ENCODE peak calls at places on chromosomes 5 and 9, in five cellular contexts. M, L, T, A and C are unnamed samples.

GRCh38 chr9:76321185-76321828 is 72.9 kb downstream of the RFK start:
- DNase-seq in A (peak), T (no peak), M (peak), L (peak), C (no peak)

GRCh38 chr5:3304346-3304745 is 291.3 kb upstream of the IRX1 start:
- DNase-seq in A (no peak), M (no peak), L (no peak), T (no peak), C (no peak)

GRCh38 chr9:91426123-91426745 is 2.6 kb upstream of the NFIL3 start:
- DNase-seq in A (peak), M (no peak), L (peak), T (no peak), C (peak)

GRCh38 chr5:112276996-112277395 is 142.1 kb downstream of the EPB41L4A start:
- DNase-seq in T (no peak), A (no peak), L (no peak), M (no peak), C (no peak)

GRCh38 chr5:5932824-5933223 is 445.5 kb downstream of the MED10 start:
- DNase-seq in A (no peak), L (no peak), T (no peak), M (no peak), C (no peak)

GRCh38 chr5:170885281-170885680 is 23.5 kb downstream of the RANBP17 start:
- DNase-seq in M (no peak), T (no peak), L (no peak), A (peak), C (no peak)

GRCh38 chr9:122468735-122469134 is 9.0 kb downstream of the OR1J1 start:
- DNase-seq in M (no peak), A (peak), L (no peak), T (no peak), C (no peak)

GRCh38 chr9:136409557-136410455 is 608 bp downstream of the ENTR1 start:
- DNase-seq in M (no peak), T (no peak), L (peak), A (peak), C (peak)

GRCh38 chr5:129724222-129724621 is 23.7 kb upstream of the MINAR2 start:
- DNase-seq in L (no peak), A (no peak), M (no peak), T (no peak), C (no peak)

GRCh38 chr9:1320667-1321195 is 270.6 kb downstream of the DMRT2 start:
- DNase-seq in L (no peak), M (no peak), A (no peak), T (no peak), C (no peak)

GRCh38 chr5:179478624-179479023 is 71.7 kb upstream of the RUFY1 start:
- DNase-seq in T (no peak), A (no peak), M (no peak), L (no peak), C (no peak)

GRCh38 chr5:98783051-98783649 is 9.7 kb downstream of the RGMB start:
- DNase-seq in T (no peak), A (no peak), L (no peak), M (no peak), C (no peak)

GRCh38 chr9:20477940-20478620 is 144.2 kb downstream of the MLLT3 start:
- DNase-seq in M (no peak), A (peak), T (no peak), L (no peak), C (no peak)

GRCh38 chr9:31084331-31084730 is 1300.1 kb upstream of the ACO1 start:
- DNase-seq in L (no peak), M (no peak), T (no peak), A (no peak), C (no peak)

GRCh38 chr5:95283761-95284511 is 958 bp downstream of the MCTP1 start:
- DNase-seq in T (peak), M (no peak), L (peak), A (no peak), C (no peak)

GRCh38 chr5:87076931-87077330 is 190.8 kb upstream of the RASA1 start:
- DNase-seq in M (no peak), A (peak), L (no peak), T (no peak), C (no peak)

GRCh38 chr5:132451387-132451786 is 39.2 kb downstream of the IRF1 start:
- DNase-seq in M (no peak), A (peak), T (no peak), L (no peak), C (no peak)

GRCh38 chr5:16618138-16618897 is 1.5 kb upstream of the RETREG1 start:
- DNase-seq in M (no peak), L (no peak), T (no peak), A (no peak), C (no peak)

GRCh38 chr5:129971684-129972083 is 67.4 kb downstream of the CHSY3 start:
- DNase-seq in A (no peak), M (no peak), L (no peak), T (no peak), C (no peak)

GRCh38 chr5:175809531-175810121 is 61.8 kb upstream of the CPLX2 start:
- DNase-seq in L (peak), M (no peak), T (no peak), A (peak), C (peak)

GRCh38 chr5:144972317-144972716 is 801.6 kb downstream of the KCTD16 start:
- DNase-seq in M (no peak), A (no peak), L (no peak), T (no peak), C (no peak)

GRCh38 chr5:31720811-31721345 is 81.9 kb downstream of the PDZD2 start:
- DNase-seq in M (no peak), L (no peak), T (no peak), A (no peak), C (no peak)

GRCh38 chr5:148820778-148821395 is 5.5 kb upstream of the ADRB2 start:
- DNase-seq in T (no peak), L (no peak), A (peak), M (no peak), C (peak)

GRCh38 chr5:34552686-34553085 is 103.4 kb upstream of the RAI14 start:
- DNase-seq in T (no peak), L (no peak), A (no peak), M (no peak), C (no peak)

GRCh38 chr9:125861405-125862063 is 114.4 kb downstream of the PBX3 start:
- DNase-seq in L (no peak), M (no peak), A (peak), T (no peak), C (no peak)

GRCh38 chr5:80686757-80687156 is 32.0 kb upstream of the DHFR start:
- DNase-seq in L (no peak), T (no peak), A (peak), M (no peak), C (peak)

GRCh38 chr9:38153910-38154291 is 84.9 kb upstream of the SHB start:
- DNase-seq in M (no peak), A (no peak), L (no peak), T (no peak), C (no peak)

GRCh38 chr5:9733456-9733855 is 103.3 kb upstream of the TAS2R1 start:
- DNase-seq in T (no peak), M (no peak), L (no peak), A (peak), C (no peak)

GRCh38 chr5:159022178-159022556 is 77.5 kb downstream of the EBF1 start:
- DNase-seq in A (peak), M (no peak), T (no peak), L (no peak), C (no peak)

GRCh38 chr5:133807348-133807747 is 161.1 kb downstream of the C5orf15 start:
- DNase-seq in A (no peak), M (no peak), L (no peak), T (no peak), C (no peak)

GRCh38 chr9:70262384-70262783 is 3.6 kb downstream of the SMC5 start:
- DNase-seq in M (no peak), T (no peak), L (no peak), A (no peak), C (no peak)

GRCh38 chr5:34986965-34987364 is 57.6 kb downstream of the DNAJC21 start:
- DNase-seq in T (no peak), A (no peak), L (no peak), M (no peak), C (no peak)

DNA sequence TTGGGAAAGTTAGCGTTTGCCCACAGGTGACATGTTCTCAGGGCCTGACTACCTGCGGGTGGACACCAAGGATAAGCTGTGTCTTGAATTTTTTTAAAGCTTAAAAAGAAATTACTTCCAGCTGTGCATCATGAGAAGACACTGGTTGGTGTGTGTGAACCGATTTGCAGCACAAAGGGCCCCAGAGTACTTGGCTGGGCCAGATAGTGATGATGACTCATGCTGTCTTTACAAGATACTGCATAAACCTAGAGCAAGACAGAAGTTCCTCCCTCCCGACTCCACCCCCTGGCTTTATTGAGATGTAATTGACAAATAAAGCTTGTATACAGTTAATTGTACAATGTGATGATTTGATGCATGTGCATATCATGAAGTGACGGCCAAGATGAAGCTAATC is 212.8 kb downstream of the NXNL2 start:
- DNase-seq in T (peak), M (no peak), L (peak), A (peak), C (no peak)
- TF ChIP-seq MAFK in T (no peak), M (no peak), L (no peak), A (no peak), C (no peak)

GRCh38 chr9:72769546-72769945 is 183.3 kb downstream of the ALDH1A1 start:
- DNase-seq in T (no peak), A (no peak), L (no peak), M (no peak), C (no peak)

GRCh38 chr9:72772641-72773040 is 180.2 kb downstream of the ALDH1A1 start:
- DNase-seq in L (no peak), M (no peak), T (no peak), A (peak), C (no peak)

GRCh38 chr9:72775570-72775969 is 177.3 kb downstream of the ALDH1A1 start:
- DNase-seq in T (no peak), M (no peak), L (no peak), A (no peak), C (no peak)

DNA sequence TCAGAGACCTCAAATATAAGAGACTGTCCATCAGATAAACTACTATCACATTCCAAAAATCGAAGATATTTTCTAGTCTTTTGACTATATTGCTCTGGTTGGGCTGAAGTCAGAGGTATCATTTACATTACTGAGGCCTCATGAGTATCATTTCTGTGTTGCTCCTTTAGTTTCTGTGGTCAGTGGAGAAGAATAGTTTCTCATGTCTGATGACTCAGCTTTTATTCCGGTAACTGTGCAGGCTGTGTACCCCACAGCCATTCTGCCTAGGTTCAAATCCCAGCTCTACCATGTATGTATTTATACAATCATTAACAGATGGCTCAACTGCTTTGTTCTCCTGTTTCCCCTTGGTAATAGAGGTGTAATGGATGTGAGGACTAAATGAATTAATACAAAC is 179.3 kb downstream of the ALDH1A1 start:
- DNase-seq in L (no peak), M (no peak), T (no peak), A (no peak), C (no peak)
- TF ChIP-seq MAFK in L (peak), M (no peak), T (peak), A (peak), C (peak)

GRCh38 chr9:135015096-135015495 is 72.4 kb upstream of the OLFM1 start:
- DNase-seq in T (no peak), L (no peak), A (no peak), M (no peak), C (no peak)

GRCh38 chr9:135015565-135015964 is 71.9 kb upstream of the OLFM1 start:
- DNase-seq in L (no peak), T (no peak), M (no peak), A (no peak), C (no peak)

GRCh38 chr9:135015986-135016640 is 71.4 kb upstream of the OLFM1 start:
- DNase-seq in M (no peak), L (no peak), A (no peak), T (no peak), C (no peak)

GRCh38 chr9:135017916-135018915 is 69.3 kb upstream of the OLFM1 start:
- DNase-seq in T (no peak), A (no peak), M (no peak), L (no peak), C (no peak)

DNA sequence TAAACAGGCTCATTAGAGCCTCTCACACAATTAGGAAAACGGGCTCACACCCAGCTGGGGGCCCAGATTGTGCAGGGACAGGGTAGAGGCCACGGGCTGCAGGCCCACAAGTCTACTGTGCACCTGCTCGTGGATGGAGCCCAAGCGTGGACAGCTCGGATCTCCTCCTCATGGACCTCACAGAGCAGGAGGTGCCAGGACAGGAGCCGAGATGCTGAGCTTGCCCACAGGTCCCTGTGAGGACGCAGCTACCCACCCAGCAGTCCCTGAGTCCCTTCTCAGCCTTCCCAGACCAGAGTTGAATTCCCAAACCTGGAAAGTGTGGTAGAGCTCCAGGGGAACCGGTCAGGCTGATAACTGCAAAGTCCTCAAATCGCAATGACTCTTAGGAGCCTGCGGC is 70.6 kb upstream of the OLFM1 start:
- DNase-seq in A (no peak), T (no peak), L (no peak), M (no peak), C (no peak)
- TF ChIP-seq MAFK in A (no peak), T (no peak), L (no peak), M (no peak), C (no peak)

DNA sequence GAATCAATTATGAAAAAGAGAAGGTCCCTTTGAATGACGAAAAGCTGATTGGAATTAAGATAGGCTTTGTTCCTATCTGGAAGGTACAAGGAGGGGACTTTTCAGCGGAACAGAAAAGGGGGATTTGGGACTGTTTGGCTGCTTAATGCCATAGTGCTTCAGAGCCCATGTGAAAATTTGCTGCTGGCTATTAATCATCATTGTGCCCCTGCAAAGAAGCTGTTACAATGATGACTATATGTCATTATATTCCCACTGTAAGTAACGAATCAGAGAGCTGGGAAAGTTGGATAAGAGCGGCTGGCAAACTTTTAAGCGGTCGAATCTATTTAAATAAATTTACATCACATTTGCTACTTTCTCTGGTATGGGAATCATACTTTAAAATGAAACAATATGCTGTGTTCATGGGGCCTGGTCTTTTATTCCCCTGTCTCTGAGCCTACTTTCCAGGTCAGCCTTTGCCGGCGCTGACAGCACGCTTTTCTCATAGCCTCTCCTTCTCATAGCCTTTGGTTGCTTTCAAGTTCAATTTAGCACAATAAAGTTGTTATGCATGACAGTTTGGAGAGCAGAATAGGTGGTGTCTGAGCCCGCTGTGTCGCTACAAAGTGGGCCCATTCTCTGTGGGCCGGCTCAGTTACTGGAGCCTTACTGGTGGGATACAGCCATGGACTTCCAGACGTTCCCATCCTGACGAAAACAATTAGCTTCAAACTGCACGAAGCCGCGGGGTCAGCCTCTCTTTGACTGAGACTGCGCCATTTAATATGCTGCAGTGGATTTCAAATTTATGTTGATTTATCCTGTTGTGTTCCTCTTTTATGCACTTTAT is 271.2 kb upstream of the TMEM161B start:
- DNase-seq in M (no peak), A (no peak), T (no peak), L (no peak), C (no peak)
- TF ChIP-seq MAFK in M (no peak), A (no peak), T (no peak), L (no peak), C (no peak)

GRCh38 chr9:115651456-115651855 is 502.1 kb upstream of the PAPPA start:
- DNase-seq in A (peak), M (no peak), L (no peak), T (no peak), C (no peak)

GRCh38 chr9:115649991-115650472 is 503.6 kb upstream of the PAPPA start:
- DNase-seq in A (peak), L (no peak), T (no peak), M (no peak), C (peak)

GRCh38 chr9:115657695-115658094 is 495.9 kb upstream of the PAPPA start:
- DNase-seq in M (no peak), A (no peak), T (no peak), L (no peak), C (no peak)

GRCh38 chr9:115650768-115651167 is 502.8 kb upstream of the PAPPA start:
- DNase-seq in A (peak), M (no peak), T (no peak), L (no peak), C (no peak)

GRCh38 chr9:115653231-115653630 is 500.4 kb upstream of the PAPPA start:
- DNase-seq in A (peak), L (no peak), M (no peak), T (no peak), C (no peak)
- TF ChIP-seq MAFK in A (no peak), L (no peak), M (no peak), T (no peak), C (no peak)

GRCh38 chr5:56596154-56596553 is 219.2 kb upstream of the MAP3K1 start:
- DNase-seq in T (no peak), L (no peak), A (no peak), M (no peak), C (no peak)
- TF ChIP-seq MAFK in T (no peak), L (no peak), A (no peak), M (no peak), C (no peak)